ENCODE peak calls at places on chromosomes 4 and X, in seven cellular contexts. R, D, T, U, P, Z and S are unnamed samples.

GRCh38 chr4:120857312-120857711 is 65.2 kb downstream of the PRDM5 start:
- DNase-seq in P (no peak), Z (no peak), U (no peak), R (no peak), D (peak), T (no peak), S (no peak)

GRCh38 chr4:148273501-148273986 is 168.7 kb downstream of the NR3C2 start:
- DNase-seq in D (no peak), R (no peak), P (no peak), U (peak), Z (no peak), T (no peak), S (no peak)

GRCh38 chr4:140149851-140150635 is 3.9 kb downstream of the MAML3 start:
- DNase-seq in Z (no peak), T (peak), R (peak), P (peak), D (peak), U (peak), S (peak)

GRCh38 chrX:149079805-149080406 is 425.2 kb downstream of the IDS start:
- DNase-seq in P (no peak), U (no peak), D (no peak), R (no peak), T (no peak), Z (no peak), S (no peak)

GRCh38 chrX:78105944-78106650 is 2.0 kb downstream of the PGK1 start:
- DNase-seq in U (no peak), P (no peak), R (no peak), D (no peak), T (no peak), Z (no peak), S (no peak)

GRCh38 chr4:3489451-3489962 is 26.4 kb downstream of the DOK7 start:
- DNase-seq in R (no peak), T (no peak), Z (no peak), P (no peak), D (no peak), U (peak), S (peak)

GRCh38 chr4:147927377-147928137 is 195.7 kb downstream of the ARHGAP10 start:
- DNase-seq in Z (no peak), R (no peak), T (no peak), U (peak), P (peak), D (peak), S (no peak)

GRCh38 chr4:134740290-134740689 is 538.7 kb upstream of the PABPC4L start:
- DNase-seq in Z (no peak), R (no peak), P (no peak), T (no peak), U (no peak), D (no peak), S (no peak)

GRCh38 chr4:15402974-15403373 is 24.9 kb upstream of the C1QTNF7 start:
- DNase-seq in Z (no peak), T (no peak), P (no peak), R (no peak), U (no peak), D (no peak), S (no peak)

GRCh38 chr4:179817317-179817716 is 2375.1 kb upstream of the AGA start:
- DNase-seq in R (no peak), T (no peak), Z (no peak), P (no peak), U (no peak), D (no peak), S (no peak)

GRCh38 chr4:168536448-168536847 is 39.6 kb downstream of the PALLD start:
- DNase-seq in Z (no peak), T (no peak), R (no peak), P (no peak), D (no peak), U (peak), S (no peak)

GRCh38 chrX:108044554-108045256 is at the start of gene VSIG1:
- DNase-seq in U (no peak), D (no peak), Z (no peak), T (no peak), R (no peak), P (no peak), S (no peak)

GRCh38 chr4:153153339-153153851 is 50.8 kb upstream of the TRIM2 start:
- DNase-seq in P (peak), U (peak), T (peak), Z (no peak), R (no peak), D (peak), S (peak)

GRCh38 chrX:2974946-2975345 is 31.4 kb upstream of the ARSH start:
- DNase-seq in Z (no peak), T (no peak), P (no peak), R (no peak), D (no peak), U (no peak), S (no peak)

GRCh38 chr4:168856312-168856711 is 153.7 kb downstream of the CBR4 start:
- DNase-seq in Z (no peak), T (no peak), R (no peak), D (peak), P (peak), U (no peak), S (peak)

GRCh38 chrX:110665636-110666035 is 130.0 kb downstream of the CHRDL1 start:
- DNase-seq in P (peak), U (peak), R (no peak), T (peak), D (peak), Z (no peak), S (peak)

GRCh38 chr4:162111078-162111477 is 52.7 kb downstream of the FSTL5 start:
- DNase-seq in R (no peak), P (no peak), T (no peak), Z (no peak), U (no peak), D (no peak), S (no peak)

GRCh38 chr4:175833574-175834350 is 21.7 kb upstream of the GPM6A start:
- DNase-seq in D (no peak), P (no peak), U (no peak), R (no peak), T (no peak), Z (no peak), S (no peak)

GRCh38 chrX:124529786-124530185 is 183.4 kb downstream of the SH2D1A start:
- DNase-seq in P (no peak), U (no peak), Z (no peak), T (no peak), D (no peak), R (no peak), S (no peak)

GRCh38 chrX:24525455-24525854 is 60.4 kb downstream of the PDK3 start:
- DNase-seq in R (no peak), P (no peak), U (no peak), Z (no peak), T (no peak), D (no peak), S (no peak)

GRCh38 chr4:30875659-30876269 is 155.6 kb downstream of the PCDH7 start:
- DNase-seq in Z (no peak), D (peak), T (no peak), U (no peak), R (no peak), P (no peak), S (no peak)

GRCh38 chr4:140427919-140428471 is 547 bp upstream of the CLGN start:
- DNase-seq in P (peak), U (peak), T (no peak), D (peak), Z (no peak), R (no peak), S (no peak)

GRCh38 chrX:71095971-71096701 is 485 bp downstream of the FOXO4 start:
- DNase-seq in P (no peak), T (no peak), D (peak), Z (no peak), R (no peak), U (peak), S (peak)

GRCh38 chr4:47337893-47338292 is 125.6 kb downstream of the COMMD8 start:
- DNase-seq in D (no peak), R (no peak), P (no peak), Z (no peak), U (no peak), T (no peak), S (no peak)

GRCh38 chrX:118519411-118520205 is 24.0 kb downstream of the DOCK11 start:
- DNase-seq in Z (no peak), T (no peak), D (peak), R (no peak), U (no peak), P (peak), S (no peak)

GRCh38 chrX:118420462-118420861 is 74.6 kb downstream of the WDR44 start:
- DNase-seq in P (peak), T (no peak), D (peak), Z (no peak), U (no peak), R (no peak), S (peak)

GRCh38 chr4:78513411-78513975 is 38.1 kb upstream of the ANXA3 start:
- DNase-seq in U (no peak), Z (no peak), R (no peak), T (no peak), D (no peak), P (no peak), S (peak)

GRCh38 chrX:65689377-65689776 is 21.9 kb downstream of the MSN start:
- DNase-seq in D (no peak), Z (no peak), T (no peak), P (no peak), R (no peak), U (peak), S (no peak)

GRCh38 chr4:186845137-186845842 is 121.6 kb upstream of the FAT1 start:
- DNase-seq in Z (no peak), D (peak), T (no peak), U (peak), R (no peak), P (peak), S (peak)

GRCh38 chrX:153863251-153863991 is 22.6 kb downstream of the L1CAM start:
- DNase-seq in T (peak), Z (no peak), U (no peak), P (no peak), R (no peak), D (no peak), S (no peak)

GRCh38 chrX:151981129-151981528 is 6.7 kb upstream of the GABRE start:
- DNase-seq in P (peak), T (no peak), U (no peak), D (peak), R (no peak), Z (no peak), S (no peak)

GRCh38 chrX:13223868-13224555 is 95.8 kb downstream of the ATXN3L start:
- DNase-seq in D (peak), R (no peak), T (no peak), U (peak), P (peak), Z (no peak), S (peak)

GRCh38 chr4:48877827-48878535 is 28.6 kb downstream of the OCIAD2 start:
- DNase-seq in P (no peak), U (peak), Z (no peak), R (no peak), T (no peak), D (no peak), S (peak)

GRCh38 chrX:281166-281999 is at the start of gene PLCXD1:
- DNase-seq in D (peak), T (peak), U (peak), Z (peak), P (peak), R (peak), S (peak)

GRCh38 chrX:153441296-153441695 is 4.6 kb downstream of the TREX2 start:
- DNase-seq in P (no peak), U (no peak), Z (no peak), D (no peak), R (no peak), T (no peak), S (no peak)

GRCh38 chr4:142846105-142846728 is at the start of gene INPP4B:
- DNase-seq in U (peak), T (peak), Z (no peak), D (peak), P (peak), R (peak), S (peak)

GRCh38 chrX:23879380-23880090 is 28.2 kb downstream of the APOO start:
- DNase-seq in Z (no peak), P (no peak), T (no peak), R (no peak), U (no peak), D (no peak), S (no peak)

GRCh38 chrX:117972681-117973080 is 143.9 kb downstream of the KLHL13 start:
- DNase-seq in P (no peak), Z (no peak), D (peak), R (no peak), U (peak), T (peak), S (peak)

GRCh38 chr4:185108669-185109068 is 34.4 kb upstream of the SLC25A4 start:
- DNase-seq in D (no peak), T (no peak), Z (no peak), P (no peak), R (no peak), U (no peak), S (no peak)

GRCh38 chr4:128315756-128316520 is 28.3 kb upstream of the PGRMC2 start:
- DNase-seq in P (peak), R (no peak), U (no peak), D (no peak), Z (no peak), T (no peak), S (no peak)

GRCh38 chr4:83040269-83040668 is 5.3 kb downstream of the COPS4 start:
- DNase-seq in R (no peak), P (no peak), U (peak), T (no peak), Z (no peak), D (no peak), S (no peak)

GRCh38 chr4:83034630-83035494 is at the start of gene COPS4:
- DNase-seq in R (peak), P (peak), D (peak), T (peak), U (peak), Z (peak), S (peak)

DNA sequence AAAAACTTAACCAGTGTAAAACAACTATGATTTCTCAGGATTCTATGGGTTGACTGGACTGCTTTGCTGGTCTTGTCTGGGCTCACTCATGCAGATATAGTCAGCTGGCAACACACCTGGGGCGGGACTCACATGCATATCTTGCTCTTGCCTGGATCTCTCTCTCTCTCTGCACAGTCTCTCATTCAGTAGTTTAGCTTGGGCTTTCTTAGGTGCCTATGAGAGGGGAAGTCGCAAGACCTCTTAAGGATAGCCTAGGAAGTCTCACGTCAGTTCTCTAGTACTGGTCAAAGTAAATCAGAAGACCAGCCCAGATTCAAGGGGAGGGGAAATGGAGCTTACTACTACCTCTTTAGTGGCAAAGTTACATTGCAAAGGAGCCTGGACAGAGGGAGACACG is 2.0 kb downstream of the COPS4 start:
- DNase-seq in Z (no peak), T (no peak), D (no peak), U (no peak), R (no peak), P (no peak), S (no peak)
- H3K9ac ChIP-seq in Z (no peak), T (no peak), D (peak), U (no peak), R (no peak), P (peak), S (peak)

GRCh38 chr4:21869978-21870745 is 78.4 kb downstream of the KCNIP4 start:
- DNase-seq in P (no peak), D (no peak), Z (no peak), R (no peak), U (no peak), T (no peak), S (no peak)
- H3K4ac ChIP-seq in P (no peak), D (no peak), Z (no peak), R (no peak), U (no peak), T (no peak), S (no peak)

DNA sequence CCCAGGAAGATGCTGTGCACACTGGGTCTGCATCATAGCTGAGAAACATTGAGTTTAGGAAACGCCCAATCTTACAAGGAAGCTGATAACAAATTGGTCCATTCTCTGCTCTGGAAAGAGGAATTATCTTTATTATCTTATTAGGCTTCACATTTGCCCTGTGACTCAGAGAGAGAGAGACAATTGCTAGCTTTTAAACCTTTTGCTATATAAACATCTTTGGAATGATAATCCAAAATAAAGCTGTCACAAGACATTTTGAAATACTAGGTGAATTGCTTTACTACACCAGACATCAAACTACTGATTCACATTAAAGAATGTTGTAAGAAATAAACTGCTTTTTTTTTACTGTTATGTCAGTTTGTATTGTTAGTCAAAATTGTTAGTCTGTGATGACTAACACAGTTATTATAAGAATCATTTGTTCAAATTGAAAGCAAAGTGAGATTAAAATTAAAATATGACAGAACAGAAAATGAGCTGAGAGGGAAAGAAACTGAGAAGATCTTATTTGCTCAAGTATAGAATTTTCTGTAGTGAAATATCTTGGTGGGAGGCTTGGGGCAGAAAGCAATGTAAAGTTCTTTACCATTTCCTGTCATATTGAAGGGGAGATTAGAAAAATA is 765.4 kb upstream of the PCDH10 start:
- DNase-seq in R (no peak), U (no peak), Z (no peak), T (no peak), D (no peak), P (peak), S (no peak)
- H3K23ac ChIP-seq in R (no peak), U (no peak), Z (no peak), T (no peak), D (no peak), P (no peak), S (no peak)

GRCh38 chrX:115356369-115356768 is 66.9 kb downstream of the LUZP4 start:
- DNase-seq in P (no peak), Z (no peak), R (no peak), D (no peak), U (no peak), T (no peak), S (no peak)

GRCh38 chrX:115345654-115346014 is 56.1 kb downstream of the LUZP4 start:
- DNase-seq in Z (no peak), U (no peak), R (no peak), D (no peak), P (peak), T (no peak), S (peak)

GRCh38 chrX:115344885-115345653 is 55.6 kb downstream of the LUZP4 start:
- DNase-seq in P (peak), D (peak), Z (peak), T (peak), R (peak), U (peak), S (peak)

GRCh38 chrX:115348440-115349225 is 59.1 kb downstream of the LUZP4 start:
- DNase-seq in T (no peak), R (no peak), D (no peak), P (no peak), Z (no peak), U (no peak), S (peak)

GRCh38 chrX:115350696-115351408 is 61.3 kb downstream of the LUZP4 start:
- DNase-seq in P (no peak), T (no peak), Z (no peak), U (no peak), R (no peak), D (no peak), S (peak)
- H3K9ac ChIP-seq in P (no peak), T (no peak), Z (no peak), U (no peak), R (no peak), D (no peak), S (no peak)